ENCODE peak calls at places on chromosome 6, in seven cellular contexts. F, U, L, Q, D, X and W are unnamed samples.

GRCh38 chr6:3162067-3162497 is 4.7 kb upstream of the TUBB2A start:
- DNase-seq in F (no peak), U (no peak), L (no peak), Q (no peak), D (no peak), X (no peak), W (no peak)

GRCh38 chr6:160972111-160972510 is 19.5 kb upstream of the MAP3K4 start:
- DNase-seq in F (peak; percentile 41), U (no peak), L (no peak), Q (no peak), D (no peak), X (no peak), W (no peak)

GRCh38 chr6:137493218-137494038 is 766 bp downstream of the OLIG3 start:
- DNase-seq in F (no peak), U (no peak), L (no peak), Q (no peak), D (no peak), X (no peak), W (no peak)

GRCh38 chr6:148653138-148653776 is 93.6 kb upstream of the UST start:
- DNase-seq in F (no peak), U (no peak), L (no peak), Q (no peak), D (no peak), X (no peak), W (no peak)

GRCh38 chr6:156717542-156717941 is 59.6 kb upstream of the ARID1B start:
- DNase-seq in F (no peak), U (no peak), L (no peak), Q (no peak), D (no peak), X (no peak), W (no peak)

GRCh38 chr6:149457316-149457884 is 27.4 kb downstream of the ZC3H12D start:
- DNase-seq in F (no peak), U (no peak), L (no peak), Q (peak; percentile 46), D (no peak), X (no peak), W (no peak)

GRCh38 chr6:90118581-90118980 is 178.1 kb downstream of the BACH2 start:
- DNase-seq in F (no peak), U (no peak), L (no peak), Q (no peak), D (no peak), X (no peak), W (no peak)

GRCh38 chr6:20534295-20534897 is at the start of gene CDKAL1:
- DNase-seq in F (peak; percentile 70), U (peak; percentile 80), L (peak; percentile 96), Q (peak; percentile 95), D (peak; percentile 85), X (peak; percentile 28), W (peak; percentile 87)

GRCh38 chr6:121849477-121849876 is 414.0 kb downstream of the GJA1 start:
- DNase-seq in F (no peak), U (no peak), L (peak; percentile 38), Q (no peak), D (no peak), X (no peak), W (peak; percentile 16)